ENCODE peak calls at places on chromosomes 2 and 18, in eight cellular contexts. R, F, K, E, O, M, C and Q are unnamed samples.

GRCh38 chr2:98445167-98445522 is 487 bp downstream of the INPP4A start:
- DNase-seq in R (no peak), F (no peak), K (peak; percentile 48), E (no peak), O (no peak), M (no peak), C (no peak), Q (no peak)

GRCh38 chr2:183678908-183679307 is 554.7 kb downstream of the NUP35 start:
- DNase-seq in R (no peak), F (no peak), K (no peak), E (no peak), O (no peak), M (no peak), C (no peak), Q (no peak)

GRCh38 chr2:160402498-160402897 is 91.1 kb downstream of the RBMS1 start:
- DNase-seq in R (no peak), F (no peak), K (peak; percentile 34), E (no peak), O (no peak), M (no peak), C (no peak), Q (no peak)

GRCh38 chr2:150011336-150011735 is 423.8 kb upstream of the MMADHC start:
- DNase-seq in R (no peak), F (no peak), K (peak; percentile 44), E (no peak), O (no peak), M (no peak), C (no peak), Q (no peak)

GRCh38 chr2:216903470-216903869 is 43.6 kb upstream of the TNP1 start:
- DNase-seq in R (no peak), F (no peak), K (no peak), E (no peak), O (no peak), M (no peak), C (no peak), Q (no peak)

GRCh38 chr18:56678836-56679565 is 27.8 kb downstream of the WDR7 start:
- DNase-seq in R (no peak), F (no peak), K (no peak), E (no peak), O (no peak), M (no peak), C (no peak), Q (no peak)

GRCh38 chr18:28432350-28432749 is 255.4 kb upstream of the CDH2 start:
- DNase-seq in R (no peak), F (no peak), K (no peak), E (no peak), O (no peak), M (no peak), C (no peak), Q (no peak)

GRCh38 chr2:110116033-110116710 is 550 bp upstream of the MALL start:
- DNase-seq in R (no peak), F (no peak), K (peak; percentile 75), E (no peak), O (peak; percentile 79), M (no peak), C (no peak), Q (no peak)

GRCh38 chr2:127146820-127147502 is 40.0 kb upstream of the BIN1 start:
- DNase-seq in R (no peak), F (no peak), K (peak; percentile 46), E (no peak), O (no peak), M (no peak), C (no peak), Q (peak; percentile 59)

GRCh38 chr2:177064417-177064816 is 148.2 kb upstream of the HNRNPA3 start:
- DNase-seq in R (no peak), F (no peak), K (no peak), E (no peak), O (no peak), M (no peak), C (no peak), Q (no peak)

GRCh38 chr2:108858894-108859293 is 72.3 kb downstream of the CCDC138 start:
- DNase-seq in R (no peak), F (no peak), K (peak; percentile 24), E (no peak), O (no peak), M (no peak), C (no peak), Q (no peak)

GRCh38 chr2:108852375-108852774 is 65.8 kb downstream of the CCDC138 start:
- DNase-seq in R (no peak), F (no peak), K (no peak), E (no peak), O (no peak), M (no peak), C (no peak), Q (no peak)

GRCh38 chr2:108854484-108854883 is 67.9 kb downstream of the CCDC138 start:
- DNase-seq in R (no peak), F (no peak), K (no peak), E (no peak), O (no peak), M (no peak), C (no peak), Q (no peak)

GRCh38 chr2:108853421-108853820 is 66.8 kb downstream of the CCDC138 start:
- DNase-seq in R (no peak), F (no peak), K (peak; percentile 10), E (no peak), O (no peak), M (no peak), C (no peak), Q (no peak)

GRCh38 chr2:108855194-108855593 is 68.6 kb downstream of the CCDC138 start:
- DNase-seq in R (no peak), F (no peak), K (peak; percentile 14), E (no peak), O (no peak), M (no peak), C (no peak), Q (no peak)
- TF ChIP-seq CTCF in R (no peak), F (peak; percentile 20), K (no peak), E (peak; percentile 45), O (no peak), M (peak; percentile 61), C (no peak), Q (peak; percentile 30)

GRCh38 chr2:17317439-17317976 is 200.7 kb downstream of the RAD51AP2 start:
- DNase-seq in R (no peak), F (no peak), K (peak; percentile 7), E (no peak), O (no peak), M (no peak), C (no peak), Q (no peak)

GRCh38 chr2:17313261-17313660 is 205.0 kb downstream of the RAD51AP2 start:
- DNase-seq in R (no peak), F (no peak), K (peak; percentile 4), E (no peak), O (no peak), M (no peak), C (no peak), Q (no peak)

GRCh38 chr2:17318013-17318412 is 200.2 kb downstream of the RAD51AP2 start:
- DNase-seq in R (no peak), F (no peak), K (no peak), E (no peak), O (no peak), M (no peak), C (no peak), Q (no peak)

DNA sequence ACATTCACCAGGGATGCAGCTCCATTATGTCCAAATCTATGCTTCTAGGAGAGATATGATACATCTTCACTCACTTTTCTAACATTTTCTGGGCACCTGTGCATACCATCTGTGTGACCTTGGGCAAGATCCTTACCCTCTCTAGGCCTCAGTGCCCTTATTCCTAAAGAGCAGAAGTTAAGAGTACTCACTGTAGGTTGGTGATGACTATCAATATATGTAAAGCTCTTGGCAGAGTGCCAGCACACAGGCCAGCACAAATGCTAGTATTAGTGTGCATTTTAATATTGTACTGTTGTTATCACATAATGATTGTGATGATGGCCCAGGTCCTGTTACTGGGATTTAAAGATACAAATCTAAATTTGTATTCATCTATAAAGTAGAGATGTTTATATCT is 199.2 kb downstream of the RAD51AP2 start:
- DNase-seq in R (no peak), F (no peak), K (no peak), E (no peak), O (no peak), M (no peak), C (no peak), Q (no peak)
- TF ChIP-seq CTCF in R (no peak), F (no peak), K (no peak), E (no peak), O (no peak), M (no peak), C (no peak), Q (no peak)

DNA sequence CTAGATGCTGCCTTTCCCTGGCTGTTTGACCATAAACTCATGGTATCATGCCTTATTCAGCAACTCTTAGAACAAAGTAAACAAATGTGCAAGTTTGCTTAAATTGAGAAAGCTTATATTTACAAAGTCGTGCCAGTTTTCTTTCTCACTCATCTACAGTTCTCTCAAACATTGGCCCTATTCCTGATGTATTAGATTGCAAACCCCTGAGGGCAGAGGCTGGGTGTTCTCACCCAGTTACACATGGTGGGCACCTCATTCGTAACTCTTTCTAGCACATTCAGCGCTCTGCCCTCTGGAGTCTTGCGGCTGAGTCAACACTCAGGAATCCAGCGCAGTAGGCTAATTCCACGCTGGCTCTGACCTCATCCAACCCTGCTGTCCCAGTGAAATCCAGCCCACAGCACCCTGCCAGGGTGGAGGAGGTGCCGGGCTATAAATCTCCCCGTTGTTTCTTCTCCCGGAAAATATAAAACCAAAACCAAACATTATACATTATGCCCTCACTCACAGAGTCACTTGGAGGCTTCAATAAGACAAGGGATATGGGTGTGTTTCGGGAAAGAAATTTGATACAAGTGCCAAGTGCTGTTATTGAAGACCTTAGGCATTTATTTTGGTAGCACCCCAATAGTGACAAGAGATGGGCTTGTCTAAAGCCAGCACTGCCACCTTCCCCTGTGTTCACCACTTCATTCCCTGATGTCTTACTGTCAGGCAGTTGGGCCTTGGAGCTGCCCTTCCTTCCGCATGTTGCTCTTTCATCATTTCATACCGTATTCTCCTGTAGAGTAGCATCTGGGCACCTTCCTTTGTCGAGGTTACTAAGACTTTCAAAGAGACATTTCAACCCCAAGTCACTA is 287.4 kb downstream of the PRKCE start:
- DNase-seq in R (peak; percentile 85), F (no peak), K (peak; percentile 99), E (no peak), O (peak; percentile 79), M (no peak), C (peak; percentile 58), Q (no peak)
- TF ChIP-seq CTCF in R (no peak), F (no peak), K (no peak), E (no peak), O (no peak), M (no peak), C (no peak), Q (no peak)

GRCh38 chr2:96146881-96147592 is 1.8 kb upstream of the DUSP2 start:
- DNase-seq in R (peak; percentile 56), F (no peak), K (no peak), E (no peak), O (no peak), M (no peak), C (no peak), Q (no peak)

GRCh38 chr2:96150007-96150406 is 4.8 kb upstream of the DUSP2 start:
- DNase-seq in R (no peak), F (no peak), K (no peak), E (no peak), O (no peak), M (no peak), C (no peak), Q (no peak)

GRCh38 chr2:96146151-96146880 is 1.1 kb upstream of the DUSP2 start:
- DNase-seq in R (peak; percentile 85), F (peak; percentile 67), K (no peak), E (no peak), O (no peak), M (peak; percentile 80), C (no peak), Q (no peak)

GRCh38 chr2:96148410-96149217 is 3.4 kb upstream of the DUSP2 start:
- DNase-seq in R (peak; percentile 89), F (peak; percentile 54), K (peak; percentile 92), E (no peak), O (peak; percentile 76), M (peak; percentile 88), C (peak; percentile 69), Q (no peak)

GRCh38 chr2:96147593-96148201 is 2.5 kb upstream of the DUSP2 start:
- DNase-seq in R (peak; percentile 73), F (no peak), K (no peak), E (no peak), O (no peak), M (no peak), C (no peak), Q (no peak)
- TF ChIP-seq CTCF in R (no peak), F (no peak), K (no peak), E (no peak), O (no peak), M (no peak), C (no peak), Q (no peak)